ENCODE peak calls at places on chromosomes 3 and 15, in four cellular contexts. One of them, this sample, is unnamed.

GRCh38 chr3:108485146-108485545 is 25.2 kb downstream of the MYH15 start:
- DNase-seq in GM12878: no peak
- DNase-seq in HepG2: no peak
- DNase-seq in SK-N-SH: no peak
- DNase-seq in this sample: no peak

GRCh38 chr3:62538706-62539356 is 165.5 kb upstream of the FEZF2 start:
- DNase-seq in HepG2: no peak
- DNase-seq in SK-N-SH: no peak
- DNase-seq in GM12878: no peak
- DNase-seq in this sample: no peak

GRCh38 chr15:29690765-29691475 is 131.3 kb downstream of the TJP1 start:
- DNase-seq in SK-N-SH: no peak
- DNase-seq in GM12878: no peak
- DNase-seq in HepG2: peak
- DNase-seq in this sample: no peak

GRCh38 chr3:16885588-16885903 is 791 bp downstream of the PLCL2 start:
- DNase-seq in HepG2: no peak
- DNase-seq in SK-N-SH: no peak
- DNase-seq in GM12878: no peak
- DNase-seq in this sample: no peak

GRCh38 chr3:65422154-65422553 is 616.6 kb downstream of the MAGI1 start:
- DNase-seq in HepG2: no peak
- DNase-seq in SK-N-SH: no peak
- DNase-seq in GM12878: no peak
- DNase-seq in this sample: no peak

GRCh38 chr3:186609247-186609868 is 3.5 kb upstream of the AHSG start:
- DNase-seq in GM12878: no peak
- DNase-seq in SK-N-SH: no peak
- DNase-seq in HepG2: no peak
- DNase-seq in this sample: no peak

GRCh38 chr3:65265511-65265910 is 577.7 kb upstream of the ADAMTS9 start:
- DNase-seq in GM12878: no peak
- DNase-seq in SK-N-SH: no peak
- DNase-seq in HepG2: no peak
- DNase-seq in this sample: no peak

GRCh38 chr3:72058493-72059081 is 273.6 kb upstream of the PROK2 start:
- DNase-seq in SK-N-SH: peak
- DNase-seq in GM12878: no peak
- DNase-seq in HepG2: no peak
- DNase-seq in this sample: no peak

GRCh38 chr3:30222436-30222835 is 384.0 kb upstream of the TGFBR2 start:
- DNase-seq in GM12878: no peak
- DNase-seq in SK-N-SH: no peak
- DNase-seq in HepG2: no peak
- DNase-seq in this sample: no peak

GRCh38 chr3:179068779-179069530 is 2.7 kb downstream of the ZMAT3 start:
- DNase-seq in SK-N-SH: peak
- DNase-seq in HepG2: no peak
- DNase-seq in GM12878: no peak
- DNase-seq in this sample: peak

GRCh38 chr3:177777699-177778098 is 580.4 kb upstream of the TBL1XR1 start:
- DNase-seq in SK-N-SH: peak
- DNase-seq in GM12878: peak
- DNase-seq in HepG2: peak
- DNase-seq in this sample: peak

GRCh38 chr3:46733026-46733800 is 15.5 kb upstream of the PRSS50 start:
- DNase-seq in SK-N-SH: no peak
- DNase-seq in HepG2: no peak
- DNase-seq in GM12878: no peak
- DNase-seq in this sample: no peak

GRCh38 chr3:46845397-46845859 is 17.8 kb downstream of the MYL3 start:
- DNase-seq in HepG2: no peak
- DNase-seq in GM12878: no peak
- DNase-seq in SK-N-SH: peak
- DNase-seq in this sample: peak

GRCh38 chr3:53255775-53256703 is at the start of gene TKT:
- DNase-seq in HepG2: peak
- DNase-seq in GM12878: peak
- DNase-seq in SK-N-SH: peak
- DNase-seq in this sample: peak

GRCh38 chr15:36753173-36753572 is 173.7 kb downstream of the CDIN1 start:
- DNase-seq in SK-N-SH: no peak
- DNase-seq in HepG2: no peak
- DNase-seq in GM12878: no peak
- DNase-seq in this sample: no peak

GRCh38 chr3:36678216-36679013 is 85.9 kb downstream of the DCLK3 start:
- DNase-seq in SK-N-SH: no peak
- DNase-seq in GM12878: no peak
- DNase-seq in HepG2: no peak
- DNase-seq in this sample: no peak

GRCh38 chr15:82044373-82045178 is 1.2 kb downstream of the MEX3B start:
- DNase-seq in HepG2: no peak
- DNase-seq in GM12878: no peak
- DNase-seq in SK-N-SH: peak
- DNase-seq in this sample: peak

GRCh38 chr15:92097473-92098178 is 244.1 kb downstream of the SLCO3A1 start:
- DNase-seq in HepG2: peak
- DNase-seq in SK-N-SH: peak
- DNase-seq in GM12878: peak
- DNase-seq in this sample: peak

GRCh38 chr3:172562881-172563835 is 39.9 kb upstream of the TNFSF10 start:
- DNase-seq in SK-N-SH: no peak
- DNase-seq in HepG2: peak
- DNase-seq in GM12878: no peak
- DNase-seq in this sample: no peak

GRCh38 chr3:122513386-122514122 is 1.2 kb downstream of the KPNA1 start:
- DNase-seq in HepG2: no peak
- DNase-seq in GM12878: no peak
- DNase-seq in SK-N-SH: no peak
- DNase-seq in this sample: peak

GRCh38 chr3:111690242-111690641 is 95.1 kb upstream of the ZBED2 start:
- DNase-seq in HepG2: no peak
- DNase-seq in GM12878: no peak
- DNase-seq in SK-N-SH: no peak
- DNase-seq in this sample: no peak

GRCh38 chr3:11565492-11565891 is 78.2 kb downstream of the VGLL4 start:
- DNase-seq in SK-N-SH: no peak
- DNase-seq in GM12878: no peak
- DNase-seq in HepG2: no peak
- DNase-seq in this sample: no peak

GRCh38 chr15:62250176-62250575 is 85.1 kb upstream of the C2CD4B start:
- DNase-seq in SK-N-SH: no peak
- DNase-seq in HepG2: no peak
- DNase-seq in GM12878: no peak
- DNase-seq in this sample: no peak

GRCh38 chr3:156811092-156811862 is 14.9 kb upstream of the LEKR1 start:
- DNase-seq in HepG2: no peak
- DNase-seq in SK-N-SH: no peak
- DNase-seq in GM12878: no peak
- DNase-seq in this sample: no peak

GRCh38 chr3:142209655-142210054 is 15.7 kb downstream of the GK5 start:
- DNase-seq in GM12878: no peak
- DNase-seq in HepG2: no peak
- DNase-seq in SK-N-SH: no peak
- DNase-seq in this sample: no peak

GRCh38 chr15:51647128-51647562 is 24.6 kb upstream of the DMXL2 start:
- DNase-seq in HepG2: no peak
- DNase-seq in GM12878: no peak
- DNase-seq in SK-N-SH: peak
- DNase-seq in this sample: peak

GRCh38 chr3:44065741-44066140 is 175.9 kb upstream of the TOPAZ1 start:
- DNase-seq in HepG2: no peak
- DNase-seq in SK-N-SH: peak
- DNase-seq in GM12878: no peak
- DNase-seq in this sample: no peak

GRCh38 chr3:171980578-171981270 is 58.7 kb upstream of the FNDC3B start:
- DNase-seq in GM12878: no peak
- DNase-seq in HepG2: no peak
- DNase-seq in SK-N-SH: no peak
- DNase-seq in this sample: no peak

GRCh38 chr3:3200632-3201212 is 21.2 kb upstream of the CRBN start:
- DNase-seq in GM12878: peak
- DNase-seq in HepG2: peak
- DNase-seq in SK-N-SH: peak
- DNase-seq in this sample: peak

GRCh38 chr3:183988216-183988790 is 29.4 kb downstream of the ABCC5 start:
- DNase-seq in SK-N-SH: no peak
- DNase-seq in HepG2: peak
- DNase-seq in GM12878: no peak
- DNase-seq in this sample: peak

GRCh38 chr3:159898147-159898546 is 90.5 kb upstream of the IL12A start:
- DNase-seq in SK-N-SH: no peak
- DNase-seq in GM12878: no peak
- DNase-seq in HepG2: no peak
- DNase-seq in this sample: no peak

GRCh38 chr3:63814300-63814699 is 4.8 kb upstream of the C3orf49 start:
- DNase-seq in SK-N-SH: no peak
- DNase-seq in GM12878: no peak
- DNase-seq in HepG2: peak
- DNase-seq in this sample: no peak

DNA sequence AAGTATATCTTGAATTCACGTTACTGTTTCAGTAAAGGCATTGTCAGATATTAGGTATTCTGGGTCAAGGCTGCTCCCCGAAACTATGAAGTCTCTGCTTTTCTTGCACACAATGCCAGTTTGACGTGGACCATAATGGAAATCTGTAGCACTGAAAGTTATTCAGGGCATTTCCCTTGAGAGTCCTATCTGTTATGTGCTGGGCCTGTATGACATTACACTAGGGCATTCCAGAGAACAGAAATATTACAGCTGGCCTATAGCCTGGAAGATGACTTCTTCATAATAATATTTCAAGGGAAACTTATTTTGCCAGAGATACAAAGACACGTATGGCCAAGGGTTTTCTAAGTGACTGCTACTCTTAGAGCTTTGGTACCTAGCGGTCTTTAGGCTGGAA is 613.6 kb upstream of the CBLB start:
- DNase-seq in SK-N-SH: no peak
- DNase-seq in HepG2: no peak
- DNase-seq in GM12878: no peak
- DNase-seq in this sample: no peak
- TF ChIP-seq NFIC in SK-N-SH: no peak
- TF ChIP-seq NFIC in HepG2: no peak
- TF ChIP-seq NFIC in GM12878: no peak
- TF ChIP-seq NFIC in this sample: no peak

GRCh38 chr3:118477768-118478167 is 556.9 kb downstream of the IGSF11 start:
- DNase-seq in HepG2: no peak
- DNase-seq in GM12878: no peak
- DNase-seq in SK-N-SH: no peak
- DNase-seq in this sample: no peak
- TF ChIP-seq NFIC in HepG2: no peak
- TF ChIP-seq NFIC in GM12878: no peak
- TF ChIP-seq NFIC in SK-N-SH: no peak
- TF ChIP-seq NFIC in this sample: no peak

DNA sequence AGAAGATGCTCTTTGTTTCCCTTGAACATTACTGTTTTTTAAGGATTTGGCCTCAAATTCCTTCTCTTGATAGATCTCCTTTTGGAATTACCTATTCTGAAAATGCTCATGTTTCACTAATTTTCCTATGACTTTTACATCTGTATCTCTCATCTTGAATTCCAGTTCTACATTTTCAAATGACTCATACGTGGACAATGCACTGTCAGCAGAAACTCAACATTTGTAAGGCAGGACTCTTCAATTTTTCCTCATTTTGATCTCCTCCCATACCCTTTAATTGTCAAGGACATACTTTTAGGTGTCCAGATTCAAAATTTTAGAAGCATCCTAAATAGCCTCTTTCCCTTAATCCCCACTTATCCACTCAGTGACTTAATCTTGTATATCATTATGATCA is 341.0 kb upstream of the RASGRP1 start:
- DNase-seq in HepG2: no peak
- DNase-seq in GM12878: no peak
- DNase-seq in SK-N-SH: no peak
- DNase-seq in this sample: no peak
- TF ChIP-seq NFIC in HepG2: no peak
- TF ChIP-seq NFIC in GM12878: no peak
- TF ChIP-seq NFIC in SK-N-SH: no peak
- TF ChIP-seq NFIC in this sample: no peak

GRCh38 chr15:64774556-64775523 is 549 bp downstream of the RBPMS2 start:
- DNase-seq in HepG2: no peak
- DNase-seq in SK-N-SH: peak
- DNase-seq in GM12878: no peak
- DNase-seq in this sample: no peak
- TF ChIP-seq NFIC in HepG2: no peak
- TF ChIP-seq NFIC in SK-N-SH: no peak
- TF ChIP-seq NFIC in GM12878: no peak
- TF ChIP-seq NFIC in this sample: no peak

This sample was measured in K562.